ENCODE peak calls at places on chromosomes 1 and 21, in six cellular contexts. I is choroid plexus epithelial cell, X is GM12865, A is fibroblast of pulmonary artery, W is GM13977, O is AG10803. E is an unnamed sample.

GRCh38 chr1:47940779-47941178 is 56.4 kb downstream of the TRABD2B start:
- DNase-seq in I (peak), X (no peak), A (peak), W (no peak), O (peak), E (no peak)

GRCh38 chr1:215416497-215416896 is 150.6 kb upstream of the KCTD3 start:
- DNase-seq in I (no peak), X (no peak), A (no peak), W (no peak), O (no peak), E (no peak)

GRCh38 chr1:75275107-75275506 is 140.9 kb downstream of the LHX8 start:
- DNase-seq in I (no peak), X (no peak), A (no peak), W (no peak), O (no peak), E (no peak)

GRCh38 chr1:185788386-185788785 is 54.2 kb downstream of the HMCN1 start:
- DNase-seq in I (no peak), X (no peak), A (no peak), W (no peak), O (no peak), E (no peak)

GRCh38 chr1:7842517-7842916 is 10.3 kb downstream of the UTS2 start:
- DNase-seq in I (no peak), X (peak), A (no peak), W (no peak), O (no peak), E (no peak)

GRCh38 chr1:230823835-230824485 is 44.4 kb downstream of the C1orf198 start:
- DNase-seq in I (no peak), X (no peak), A (no peak), W (no peak), O (no peak), E (no peak)

GRCh38 chr1:40017951-40018575 is 22.5 kb upstream of the CAP1 start:
- DNase-seq in I (no peak), X (peak), A (no peak), W (no peak), O (no peak), E (no peak)

GRCh38 chr1:94541175-94542087 is at the start of gene F3:
- DNase-seq in I (peak), X (peak), A (peak), W (peak), O (peak), E (peak)

GRCh38 chr1:192010406-192010805 is 147.9 kb upstream of the RGS18 start:
- DNase-seq in I (peak), X (no peak), A (peak), W (no peak), O (peak), E (no peak)

GRCh38 chr1:916173-917075 is 7.3 kb upstream of the SAMD11 start:
- DNase-seq in I (no peak), X (no peak), A (peak), W (no peak), O (no peak), E (no peak)

GRCh38 chr1:77687519-77687906 is 5.1 kb upstream of the ZZZ3 start:
- DNase-seq in I (peak), X (no peak), A (peak), W (no peak), O (peak), E (no peak)

GRCh38 chr1:212601524-212601923 is 7.0 kb upstream of the ATF3 start:
- DNase-seq in I (no peak), X (no peak), A (no peak), W (no peak), O (no peak), E (no peak)

GRCh38 chr1:178825167-178825566 is 45.7 kb downstream of the ANGPTL1 start:
- DNase-seq in I (no peak), X (no peak), A (no peak), W (no peak), O (no peak), E (no peak)

GRCh38 chr1:204688776-204689175 is 3.2 kb upstream of the LRRN2 start:
- DNase-seq in I (no peak), X (no peak), A (no peak), W (no peak), O (no peak), E (no peak)

GRCh38 chr1:232904131-232904530 is 46.3 kb upstream of the NTPCR start:
- DNase-seq in I (no peak), X (no peak), A (no peak), W (no peak), O (no peak), E (no peak)

GRCh38 chr1:54774820-54775498 is 10.6 kb upstream of the PARS2 start:
- DNase-seq in I (peak), X (peak), A (peak), W (no peak), O (no peak), E (no peak)

GRCh38 chr1:21804536-21804935 is 7.5 kb upstream of the LDLRAD2 start:
- DNase-seq in I (no peak), X (no peak), A (no peak), W (no peak), O (no peak), E (no peak)

GRCh38 chr21:44088401-44088780 is 18.8 kb upstream of the PWP2 start:
- DNase-seq in I (no peak), X (no peak), A (no peak), W (no peak), O (no peak), E (peak)

GRCh38 chr21:44086636-44087425 is 20.4 kb upstream of the PWP2 start:
- DNase-seq in I (no peak), X (no peak), A (no peak), W (no peak), O (no peak), E (no peak)

GRCh38 chr21:44089001-44089911 is 17.9 kb upstream of the PWP2 start:
- DNase-seq in I (no peak), X (no peak), A (no peak), W (no peak), O (no peak), E (no peak)

GRCh38 chr21:44085491-44086321 is 21.5 kb upstream of the PWP2 start:
- DNase-seq in I (no peak), X (no peak), A (peak), W (no peak), O (no peak), E (peak)

GRCh38 chr21:44087426-44088400 is 19.5 kb upstream of the PWP2 start:
- DNase-seq in I (no peak), X (no peak), A (no peak), W (no peak), O (no peak), E (peak)
- TF ChIP-seq CTCF in I (no peak), X (no peak), A (no peak), W (no peak), O (no peak), E (no peak)

DNA sequence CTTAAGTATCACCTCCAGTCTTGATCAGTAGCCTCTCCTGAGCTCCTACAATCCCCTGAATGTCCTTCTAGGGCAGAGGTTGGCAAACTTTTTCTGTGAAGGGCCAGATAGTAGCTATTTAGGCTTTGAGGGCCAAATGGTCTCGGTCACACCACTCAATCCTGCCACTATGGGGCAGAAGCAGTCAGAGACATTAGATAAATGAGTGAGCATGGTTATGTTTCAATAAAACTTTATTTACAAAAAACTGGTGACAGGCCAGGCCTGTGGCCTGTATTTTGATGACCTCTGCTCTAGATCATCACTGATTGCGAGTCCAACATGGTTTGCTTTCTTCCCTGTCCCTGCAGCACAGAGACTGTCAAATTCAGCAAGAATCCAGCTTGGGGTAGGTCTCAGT is 36.3 kb downstream of the LRP8 start:
- DNase-seq in I (peak), X (peak), A (no peak), W (no peak), O (no peak), E (no peak)
- TF ChIP-seq CTCF in I (peak), X (no peak), A (peak), W (peak), O (no peak), E (no peak)

DNA sequence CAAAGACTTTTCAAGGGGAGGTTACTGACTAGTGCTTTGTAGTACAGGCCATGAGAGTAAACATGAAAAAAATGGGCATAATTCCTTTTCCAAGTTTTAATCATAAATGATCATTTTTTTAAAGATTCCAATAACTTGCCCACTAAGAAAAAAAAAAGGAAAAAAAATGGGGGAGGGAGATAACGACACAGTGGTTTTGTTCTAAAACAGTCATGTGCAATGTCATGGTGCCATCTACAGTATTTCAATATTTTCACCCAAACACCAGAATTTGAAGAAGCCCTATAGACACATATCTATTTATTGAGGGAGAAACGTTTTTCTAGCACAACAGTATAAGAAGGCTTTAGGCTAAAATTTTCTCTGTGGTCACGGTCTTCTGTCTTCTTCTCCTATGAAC is 250.2 kb downstream of the LTN1 start:
- DNase-seq in I (peak), X (no peak), A (peak), W (no peak), O (peak), E (no peak)
- TF ChIP-seq CTCF in I (peak), X (no peak), A (peak), W (no peak), O (peak), E (no peak)

GRCh38 chr1:44151808-44152207 is 10.4 kb upstream of the KLF18 start:
- DNase-seq in I (no peak), X (no peak), A (no peak), W (no peak), O (no peak), E (no peak)

GRCh38 chr1:44146536-44147361 is 5.3 kb upstream of the KLF18 start:
- DNase-seq in I (no peak), X (no peak), A (no peak), W (no peak), O (no peak), E (no peak)

GRCh38 chr1:44144962-44145756 is 3.7 kb upstream of the KLF18 start:
- DNase-seq in I (no peak), X (no peak), A (no peak), W (no peak), O (no peak), E (no peak)

GRCh38 chr1:44151332-44151731 is 9.9 kb upstream of the KLF18 start:
- DNase-seq in I (no peak), X (peak), A (no peak), W (peak), O (no peak), E (no peak)

DNA sequence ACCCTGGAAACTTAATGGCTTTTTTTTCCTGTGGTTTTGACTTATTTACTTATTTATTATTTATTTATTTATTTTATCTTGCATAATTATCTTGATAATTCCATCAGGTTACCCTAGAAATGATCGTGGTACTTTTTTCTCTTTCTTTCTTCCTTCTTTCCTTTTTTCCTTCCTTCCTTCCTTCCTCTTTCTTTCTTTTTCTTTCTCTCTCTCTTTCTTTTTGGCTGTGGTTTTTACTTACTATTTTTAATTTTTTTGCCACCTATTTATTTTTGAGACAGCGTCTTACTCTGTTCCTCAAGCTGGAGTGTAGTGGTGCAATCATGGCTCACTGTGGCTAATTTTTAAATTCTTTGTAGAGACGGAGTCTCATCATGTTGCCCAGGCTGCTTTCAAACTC is 6.2 kb upstream of the KLF18 start:
- DNase-seq in I (no peak), X (no peak), A (no peak), W (no peak), O (no peak), E (no peak)
- TF ChIP-seq CTCF in I (no peak), X (no peak), A (no peak), W (no peak), O (no peak), E (no peak)

E was measured in ascending aorta.